ENCODE peak calls at places on chromosomes 4 and X, in five cellular contexts. P is breast epithelium, H is uterus, W is A549, A is endothelial cell of umbilical vein. M is an unnamed sample.
A peak's percentile ranks its signal among the peaks of the same experiment; 100 is the strongest.

GRCh38 chr4:117400039-117400835 is 314.9 kb upstream of the TRAM1L1 start:
- DNase-seq in P (no peak), H (no peak), A (peak; percentile 82), W (no peak), M (no peak)

GRCh38 chrX:37746268-37746931 is 33.5 kb upstream of the CYBB start:
- DNase-seq in H (no peak), P (no peak), W (no peak), A (no peak), M (no peak)

GRCh38 chrX:13059676-13060499 is 15.5 kb upstream of the FAM9C start:
- DNase-seq in W (peak; percentile 36), H (no peak), P (no peak), A (peak; percentile 44), M (no peak)

GRCh38 chrX:101219840-101220191 is 230 bp downstream of the DRP2 start:
- DNase-seq in H (no peak), A (no peak), W (no peak), P (no peak), M (no peak)

GRCh38 chr4:98055800-98056501 is 87.3 kb downstream of the STPG2 start:
- DNase-seq in H (no peak), W (no peak), A (no peak), P (no peak), M (peak; percentile 20)

GRCh38 chr4:35125995-35126712 is 1118.2 kb downstream of the ARAP2 start:
- DNase-seq in P (no peak), W (no peak), H (no peak), A (no peak), M (no peak)

GRCh38 chr4:182884046-182884445 is 33.1 kb downstream of the DCTD start:
- DNase-seq in H (no peak), A (no peak), W (no peak), P (no peak), M (no peak)

GRCh38 chrX:12174358-12174757 is 36.1 kb downstream of the FRMPD4 start:
- DNase-seq in P (no peak), A (no peak), W (no peak), H (no peak), M (no peak)

GRCh38 chr4:19675172-19675811 is 576.4 kb upstream of the SLIT2 start:
- DNase-seq in A (peak; percentile 14), P (no peak), W (no peak), H (no peak), M (no peak)

GRCh38 chr4:48944659-48945290 is 38.2 kb upstream of the OCIAD2 start:
- DNase-seq in H (no peak), W (no peak), A (no peak), P (no peak), M (no peak)

GRCh38 chrX:97400492-97400891 is 516.8 kb downstream of the RPA4 start:
- DNase-seq in P (no peak), W (no peak), A (no peak), H (no peak), M (no peak)

GRCh38 chr4:99811850-99812249 is 4.8 kb upstream of the DAPP1 start:
- DNase-seq in P (no peak), H (no peak), W (no peak), A (peak; percentile 40), M (no peak)

GRCh38 chr4:8849266-8850073 is 22.2 kb downstream of the HMX1 start:
- DNase-seq in H (no peak), W (no peak), P (no peak), A (no peak), M (no peak)

GRCh38 chrX:105375816-105376215 is 155.3 kb upstream of the TEX13A start:
- DNase-seq in A (no peak), H (no peak), W (no peak), P (no peak), M (no peak)

GRCh38 chr4:77193511-77194236 is 36.7 kb downstream of the CCNG2 start:
- DNase-seq in P (peak; percentile 27), A (no peak), H (peak; percentile 19), W (no peak), M (peak; percentile 82)

GRCh38 chrX:2614911-2615310 is 76.2 kb upstream of the CD99 start:
- DNase-seq in A (peak; percentile 87), P (no peak), H (no peak), W (no peak), M (no peak)

GRCh38 chrX:49725401-49725800 is 29.6 kb upstream of the PAGE1 start:
- DNase-seq in P (no peak), H (no peak), W (no peak), A (no peak), M (no peak)

GRCh38 chr4:10554694-10555093 is 97.5 kb upstream of the ZNF518B start:
- DNase-seq in H (peak; percentile 17), P (peak; percentile 22), W (peak; percentile 8), A (peak; percentile 67), M (peak; percentile 29)

GRCh38 chrX:96929036-96929435 is 45.3 kb downstream of the RPA4 start:
- DNase-seq in P (no peak), H (no peak), A (no peak), W (no peak), M (no peak)

GRCh38 chr4:15106417-15106816 is 104.1 kb downstream of the CPEB2 start:
- DNase-seq in A (no peak), H (no peak), W (no peak), P (no peak), M (no peak)

GRCh38 chr4:55993994-55994657 is 45.4 kb downstream of the CEP135 start:
- DNase-seq in H (no peak), A (no peak), W (no peak), P (no peak), M (no peak)

GRCh38 chr4:41360214-41360910 is 103.6 kb downstream of the UCHL1 start:
- DNase-seq in P (peak; percentile 30), H (peak; percentile 41), A (peak; percentile 70), W (no peak), M (peak; percentile 94)

GRCh38 chrX:70386240-70386639 is 36.9 kb upstream of the GDPD2 start:
- DNase-seq in H (no peak), W (no peak), A (no peak), P (no peak), M (no peak)

GRCh38 chrX:78652971-78653822 is 5.9 kb downstream of the RTL3 start:
- DNase-seq in H (no peak), W (peak; percentile 11), P (no peak), A (peak; percentile 77), M (no peak)

GRCh38 chr4:38366451-38366850 is 297.5 kb upstream of the KLF3 start:
- DNase-seq in P (no peak), A (no peak), H (no peak), W (no peak), M (no peak)

GRCh38 chr4:10185518-10186227 is 69.1 kb upstream of the WDR1 start:
- DNase-seq in P (no peak), H (no peak), W (no peak), A (peak; percentile 2), M (no peak)

GRCh38 chrX:24479924-24480722 is 15.0 kb downstream of the PDK3 start:
- DNase-seq in W (no peak), A (peak; percentile 4), P (peak; percentile 26), H (no peak), M (no peak)

GRCh38 chr4:47271296-47271695 is 192.2 kb downstream of the COMMD8 start:
- DNase-seq in A (no peak), H (no peak), W (no peak), P (no peak), M (no peak)

GRCh38 chrX:56812515-56813105 is 83.6 kb downstream of the NBDY start:
- DNase-seq in H (no peak), W (no peak), A (peak; percentile 4), P (no peak), M (no peak)

GRCh38 chr4:86972997-86973396 is 38.2 kb downstream of the AFF1 start:
- DNase-seq in A (no peak), P (peak; percentile 52), H (no peak), W (no peak), M (no peak)
- H3K27ac ChIP-seq in A (peak overlapping the region; percentile 79), P (peak overlapping the region; percentile 46), H (no peak overlapping the region), W (peak overlapping the region; percentile 46), M (peak overlapping the region; percentile 7)

DNA sequence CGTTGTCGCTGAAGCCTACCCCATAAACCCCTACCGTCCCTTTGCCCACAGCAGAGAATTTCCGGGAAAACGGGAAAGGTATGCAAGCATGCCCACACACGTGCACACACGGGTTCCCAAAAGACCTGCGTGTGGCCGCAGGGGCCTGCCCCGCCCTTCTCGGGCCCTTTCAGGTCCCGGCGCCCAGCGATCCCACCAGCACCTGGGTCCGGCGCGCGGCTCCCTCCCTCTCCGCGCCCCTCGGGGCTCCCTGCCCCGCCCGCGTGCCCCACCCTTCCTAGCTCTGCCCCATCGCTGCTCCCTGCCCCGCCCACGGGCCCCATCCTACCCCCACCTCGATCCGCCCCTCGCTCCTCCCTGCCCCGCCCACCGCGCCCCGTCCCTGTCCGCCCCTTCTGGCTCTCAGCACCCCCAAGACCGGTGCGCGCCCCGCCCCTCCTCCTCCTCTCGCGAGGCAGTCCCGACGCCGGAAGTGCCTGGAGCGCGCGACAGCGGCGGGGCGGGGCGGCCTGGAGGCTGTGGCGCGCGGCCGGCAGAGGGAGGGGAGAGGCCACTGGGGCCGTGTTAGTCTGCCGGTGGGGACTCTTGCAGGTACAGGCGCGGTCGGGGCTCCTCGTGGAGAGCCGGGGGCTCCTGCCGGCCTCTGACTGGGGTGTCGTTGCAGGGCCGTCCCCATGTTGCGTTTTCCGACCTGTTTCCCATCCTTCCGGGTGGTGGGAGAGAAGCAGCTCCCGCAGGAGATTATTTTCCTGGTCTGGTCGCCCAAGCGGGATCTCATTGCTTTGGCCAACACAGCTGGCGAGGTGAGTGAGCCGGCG is at the start of gene ANAPC4:
- DNase-seq in A (peak; percentile 82), H (peak; percentile 94), P (peak; percentile 91), W (peak; percentile 70), M (peak; percentile 100)
- TF ChIP-seq POLR2A in A (peak; percentile 75), H (no peak), P (no peak), W (peak; percentile 58), M (no peak)

DNA sequence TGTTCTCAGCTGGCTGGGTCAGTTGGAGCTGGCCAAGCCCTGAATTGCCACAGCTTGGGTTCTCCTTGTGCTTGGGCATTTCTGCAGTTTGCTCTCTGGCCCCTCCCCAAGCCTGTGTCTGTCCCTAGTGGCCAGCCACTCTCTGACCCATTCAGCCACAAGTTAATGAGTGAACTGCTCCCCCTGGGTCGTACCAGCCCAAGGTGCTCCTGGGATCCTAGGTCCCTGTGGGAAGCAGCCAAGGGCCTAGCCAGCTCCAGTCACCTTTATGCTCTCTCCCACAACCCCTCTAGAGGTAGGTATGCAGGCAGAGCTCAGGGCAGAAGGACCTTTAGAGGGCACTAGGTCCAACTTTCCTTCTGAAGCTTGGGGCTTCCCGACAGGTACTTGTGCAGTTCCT is 51.5 kb downstream of the STARD8 start:
- DNase-seq in A (no peak), P (no peak), W (no peak), H (no peak), M (no peak)
- H3K27ac ChIP-seq in A (peak overlapping the region; percentile 93), P (no peak overlapping the region), W (no peak overlapping the region), H (no peak overlapping the region), M (peak overlapping the region; percentile 86)

DNA sequence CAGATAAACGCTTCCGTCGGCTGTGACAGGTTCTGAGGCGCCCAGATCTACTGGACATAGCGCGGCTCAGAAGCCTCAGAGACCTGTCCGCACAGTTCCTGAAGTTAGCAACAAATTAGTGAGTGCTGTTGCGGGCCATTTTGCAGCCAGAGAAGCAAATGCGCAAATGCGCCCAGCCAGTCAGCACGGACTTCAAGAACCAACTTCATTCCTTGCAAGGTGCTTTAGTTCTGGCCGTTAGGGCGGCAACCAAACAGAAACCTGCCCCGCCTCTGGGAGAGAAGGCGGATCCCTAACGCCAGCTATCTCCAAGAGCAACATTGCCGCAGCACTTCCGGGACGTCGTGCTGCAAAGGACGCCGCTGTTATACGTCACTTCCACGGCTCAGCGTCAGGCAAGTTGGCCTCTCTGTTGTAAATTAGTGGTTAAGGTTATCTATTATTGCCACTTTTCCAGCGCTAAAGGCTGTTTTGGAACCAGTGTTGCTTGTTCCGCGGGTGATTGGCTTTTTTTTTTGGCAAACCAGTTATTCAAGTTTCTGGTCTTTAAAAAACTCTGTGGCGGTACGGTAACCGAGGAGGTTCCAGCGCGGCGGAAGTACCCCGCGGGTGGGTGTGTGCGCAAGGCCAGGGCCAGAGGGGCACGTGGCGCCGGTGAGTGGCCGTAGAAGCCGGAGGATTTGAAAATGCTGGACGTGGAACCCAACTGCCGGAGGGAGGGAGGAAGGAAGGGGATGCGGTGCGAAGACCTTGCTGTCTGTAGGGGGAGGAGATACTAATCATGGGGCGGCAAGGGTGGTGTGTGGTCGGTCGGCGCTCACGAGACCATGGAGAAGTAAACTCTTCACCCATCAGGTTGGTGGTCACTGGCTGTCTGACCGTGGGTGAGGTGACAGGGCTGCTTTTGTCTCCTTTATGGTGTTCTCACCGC is at the start of gene GAR1:
- DNase-seq in W (peak; percentile 85), P (peak; percentile 88), A (peak; percentile 94), H (peak; percentile 84), M (peak; percentile 92)
- TF ChIP-seq POLR2A in W (peak; percentile 18), P (peak; percentile 15), A (peak; percentile 52), H (peak; percentile 31), M (no peak)